ENCODE peak calls at places on chromosomes 6 and 20, in five cellular contexts. W, Z, K, Q and V are unnamed samples.

GRCh38 chr6:104201557-104201956 is 658.2 kb downstream of the HACE1 start:
- DNase-seq in Z (no peak), K (no peak), Q (no peak), W (no peak), V (no peak)

GRCh38 chr20:33601861-33602260 is 60.3 kb upstream of the C20orf144 start:
- DNase-seq in W (no peak), Z (no peak), Q (no peak), K (no peak), V (no peak)

GRCh38 chr6:108945686-108946158 is 97.5 kb downstream of the ARMC2 start:
- DNase-seq in W (no peak), Z (no peak), Q (peak; percentile 92), K (peak; percentile 82), V (no peak)

GRCh38 chr6:121356575-121356974 is 22.3 kb upstream of the TBC1D32 start:
- DNase-seq in Z (no peak), W (no peak), Q (no peak), K (peak; percentile 19), V (no peak)

GRCh38 chr6:50966986-50967385 is 148.3 kb downstream of the TFAP2B start:
- DNase-seq in K (no peak), Q (no peak), W (no peak), Z (peak; percentile 31), V (no peak)

GRCh38 chr6:165852676-165853075 is 189.6 kb upstream of the PDE10A start:
- DNase-seq in W (no peak), K (no peak), Q (no peak), Z (no peak), V (no peak)

GRCh38 chr6:10268661-10269060 is 146.2 kb downstream of the TFAP2A start:
- DNase-seq in K (no peak), Z (no peak), Q (no peak), W (no peak), V (no peak)

GRCh38 chr6:4588581-4588980 is 187.6 kb upstream of the CDYL start:
- DNase-seq in Z (no peak), Q (no peak), W (no peak), K (no peak), V (no peak)

GRCh38 chr6:25596928-25597818 is 54.8 kb upstream of the SCGN start:
- DNase-seq in Q (no peak), W (no peak), K (no peak), Z (no peak), V (no peak)

GRCh38 chr6:27293436-27294152 is 18.5 kb downstream of the POM121L2 start:
- DNase-seq in K (peak; percentile 74), Q (peak; percentile 57), Z (no peak), W (no peak), V (no peak)

GRCh38 chr20:47876348-47877056 is 91.2 kb upstream of the SULF2 start:
- DNase-seq in Q (no peak), Z (no peak), W (no peak), K (no peak), V (no peak)

GRCh38 chr20:56503911-56504310 is 20.6 kb upstream of the FAM209A start:
- DNase-seq in Z (no peak), K (no peak), W (no peak), Q (no peak), V (no peak)

GRCh38 chr6:71675386-71675785 is 211.0 kb upstream of the RIMS1 start:
- DNase-seq in Z (no peak), Q (no peak), K (no peak), W (no peak), V (no peak)

GRCh38 chr6:43276180-43277082 is 21.6 kb upstream of the SLC22A7 start:
- DNase-seq in Q (no peak), Z (no peak), W (peak; percentile 64), K (peak; percentile 15), V (no peak)

GRCh38 chr6:116393430-116393829 is 22.7 kb downstream of the DSE start:
- DNase-seq in K (peak; percentile 53), Q (no peak), W (no peak), Z (no peak), V (no peak)

GRCh38 chr6:4320860-4321259 is 185.5 kb upstream of the ECI2 start:
- DNase-seq in Q (peak; percentile 92), W (no peak), K (peak; percentile 94), Z (no peak), V (no peak)

GRCh38 chr20:17671051-17671450 is 11.0 kb downstream of the RRBP1 start:
- DNase-seq in K (no peak), Z (no peak), W (no peak), Q (no peak), V (no peak)

GRCh38 chr6:109693128-109693527 is 2.0 kb downstream of the FIG4 start:
- DNase-seq in Z (no peak), K (no peak), W (no peak), Q (no peak), V (no peak)

GRCh38 chr6:22512716-22513452 is 56.5 kb upstream of the HDGFL1 start:
- DNase-seq in Z (no peak), W (no peak), Q (peak; percentile 65), K (peak; percentile 68), V (no peak)

GRCh38 chr6:149846321-149846720 is 17.8 kb downstream of the LRP11 start:
- DNase-seq in Q (peak; percentile 84), K (peak; percentile 91), W (no peak), Z (no peak), V (no peak)

GRCh38 chr6:108779521-108779920 is 68.7 kb upstream of the ARMC2 start:
- DNase-seq in K (no peak), Z (no peak), W (no peak), Q (no peak), V (no peak)

GRCh38 chr20:46348972-46349741 is 40.9 kb upstream of the CDH22 start:
- DNase-seq in Q (peak; percentile 55), Z (no peak), W (peak; percentile 64), K (peak; percentile 59), V (no peak)

GRCh38 chr6:72206606-72207005 is 320.3 kb downstream of the RIMS1 start:
- DNase-seq in K (no peak), Z (no peak), Q (no peak), W (no peak), V (no peak)

GRCh38 chr6:137867685-137868509 is 838 bp downstream of the TNFAIP3 start:
- DNase-seq in Z (peak; percentile 61), K (no peak), W (peak; percentile 69), Q (no peak), V (peak; percentile 74)

GRCh38 chr6:3546121-3546520 is 89.3 kb upstream of the SLC22A23 start:
- DNase-seq in K (no peak), W (no peak), Z (no peak), Q (no peak), V (no peak)

GRCh38 chr6:7590918-7591302 is 912 bp downstream of the SNRNP48 start:
- DNase-seq in Q (peak; percentile 12), K (peak; percentile 17), Z (no peak), W (no peak), V (no peak)

GRCh38 chr6:73134588-73134987 is 90.7 kb downstream of the KHDC1L start:
- DNase-seq in K (peak; percentile 58), Z (peak; percentile 51), Q (peak; percentile 15), W (peak; percentile 44), V (no peak)

GRCh38 chr20:8424010-8424409 is 291.9 kb downstream of the PLCB1 start:
- DNase-seq in K (peak; percentile 70), W (no peak), Q (peak; percentile 48), Z (no peak), V (no peak)

GRCh38 chr6:57432162-57432561 is 114.7 kb downstream of the PRIM2 start:
- DNase-seq in K (peak; percentile 88), Q (peak; percentile 81), W (no peak), Z (no peak), V (no peak)

GRCh38 chr20:53146201-53146891 is 174.2 kb downstream of the TSHZ2 start:
- DNase-seq in Z (peak; percentile 13), K (no peak), W (peak; percentile 69), Q (no peak), V (no peak)

GRCh38 chr20:62350098-62350628 is 16.9 kb downstream of the LAMA5 start:
- DNase-seq in Q (no peak), Z (no peak), W (no peak), K (no peak), V (no peak)

GRCh38 chr6:100138346-100139022 is 144.5 kb upstream of the MCHR2 start:
- DNase-seq in K (no peak), Z (no peak), Q (no peak), W (no peak), V (no peak)

GRCh38 chr6:42404494-42404893 is 47.2 kb downstream of the TRERF1 start:
- DNase-seq in W (peak; percentile 65), Z (no peak), Q (peak; percentile 65), K (peak; percentile 63), V (no peak)

GRCh38 chr6:136604928-136605485 is 54.8 kb upstream of the MAP7 start:
- DNase-seq in K (peak; percentile 64), W (no peak), Q (no peak), Z (no peak), V (no peak)

GRCh38 chr20:31547017-31547675 is 32.9 kb downstream of the HM13 start:
- DNase-seq in Z (peak; percentile 85), K (peak; percentile 93), W (peak; percentile 89), Q (peak; percentile 91), V (peak; percentile 88)
- TF ChIP-seq CTCF in Z (no peak), K (peak; percentile 23), W (no peak), Q (no peak), V (no peak)

GRCh38 chr20:7025635-7026034 is 258.1 kb downstream of the BMP2 start:
- DNase-seq in W (no peak), K (no peak), Z (no peak), Q (no peak), V (no peak)

GRCh38 chr20:7029005-7029404 is 261.5 kb downstream of the BMP2 start:
- DNase-seq in K (no peak), W (no peak), Z (no peak), Q (no peak), V (no peak)

DNA sequence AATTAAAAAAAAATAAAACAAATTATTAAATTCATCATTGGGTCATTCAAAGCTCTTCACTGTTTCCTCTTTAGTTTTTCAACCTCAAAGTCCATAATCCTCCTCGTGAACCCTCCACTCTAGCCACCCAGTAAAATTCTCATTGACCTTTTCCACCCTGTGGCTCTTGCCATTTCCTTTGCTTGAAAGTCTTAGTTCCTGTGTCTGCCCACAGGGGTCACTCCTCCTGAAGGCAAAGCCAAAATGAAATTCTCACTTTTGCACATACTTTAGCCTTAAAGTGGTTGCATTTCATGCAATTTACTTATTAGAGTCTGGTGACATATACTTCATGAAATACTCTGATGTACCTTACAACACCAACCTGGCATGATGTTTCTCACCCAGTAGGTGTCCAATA is 263.7 kb downstream of the BMP2 start:
- DNase-seq in W (no peak), Q (peak; percentile 0), K (peak; percentile 52), Z (no peak), V (peak; percentile 9)
- TF ChIP-seq CTCF in W (no peak), Q (peak; percentile 49), K (peak; percentile 77), Z (no peak), V (peak; percentile 37)

GRCh38 chr20:1870792-1871550 is 24.2 kb upstream of the SIRPA start:
- DNase-seq in Q (no peak), Z (peak; percentile 74), W (no peak), K (no peak), V (no peak)
- TF ChIP-seq CTCF in Q (no peak), Z (no peak), W (no peak), K (no peak), V (no peak)

GRCh38 chr20:13325033-13325432 is 104.0 kb downstream of the ISM1 start:
- DNase-seq in Z (no peak), W (peak; percentile 52), Q (peak; percentile 42), K (peak; percentile 61), V (peak; percentile 36)
- TF ChIP-seq CTCF in Z (peak; percentile 66), W (peak; percentile 40), Q (peak; percentile 55), K (peak; percentile 79), V (peak; percentile 77)

GRCh38 chr6:32166411-32167061 is 2.1 kb downstream of the EGFL8 start:
- DNase-seq in K (no peak), Q (no peak), Z (no peak), W (no peak), V (no peak)
- TF ChIP-seq CTCF in K (peak; percentile 29), Q (no peak), Z (no peak), W (no peak), V (no peak)